ENCODE peak calls at places on chromosomes 4 and X, in four cellular contexts. S, R, Y and L are unnamed samples.

GRCh38 chrX:118350715-118351114 is 4.8 kb downstream of the WDR44 start:
- DNase-seq in S (no peak), R (peak), Y (no peak), L (no peak)

GRCh38 chr4:38237139-38237538 is 276.9 kb downstream of the PTTG2 start:
- DNase-seq in S (peak), R (peak), Y (no peak), L (peak)

GRCh38 chrX:115462406-115462805 is 98.6 kb upstream of the PLS3 start:
- DNase-seq in S (no peak), R (no peak), Y (no peak), L (no peak)

GRCh38 chr4:83308672-83309071 is 24.1 kb upstream of the COQ2 start:
- DNase-seq in S (no peak), R (no peak), Y (peak), L (no peak)

GRCh38 chrX:78555401-78555980 is 103.6 kb downstream of the RTL3 start:
- DNase-seq in S (no peak), R (peak), Y (no peak), L (no peak)

GRCh38 chr4:22637306-22637705 is 55.4 kb upstream of the GBA3 start:
- DNase-seq in S (no peak), R (no peak), Y (no peak), L (no peak)

GRCh38 chr4:153488719-153489384 is 22.7 kb downstream of the TMEM131L start:
- DNase-seq in S (no peak), R (peak), Y (peak), L (no peak)

GRCh38 chr4:68375667-68376559 is 26.0 kb upstream of the YTHDC1 start:
- DNase-seq in S (peak), R (peak), Y (peak), L (peak)

GRCh38 chr4:53780736-53781400 is 189.6 kb upstream of the LNX1 start:
- DNase-seq in S (peak), R (no peak), Y (no peak), L (no peak)

GRCh38 chr4:123671633-123672404 is 275.2 kb downstream of the SPRY1 start:
- DNase-seq in S (no peak), R (no peak), Y (no peak), L (no peak)

GRCh38 chr4:55661398-55662056 is 25.4 kb upstream of the NMU start:
- DNase-seq in S (no peak), R (no peak), Y (no peak), L (no peak)

GRCh38 chr4:34194585-34194984 is 2049.7 kb downstream of the ARAP2 start:
- DNase-seq in S (no peak), R (no peak), Y (no peak), L (no peak)

GRCh38 chrX:9627827-9628406 is 137.7 kb downstream of the GPR143 start:
- DNase-seq in S (no peak), R (no peak), Y (no peak), L (no peak)

GRCh38 chrX:118872102-118872566 is 48.5 kb downstream of the ZCCHC12 start:
- DNase-seq in S (peak), R (no peak), Y (no peak), L (no peak)

GRCh38 chr4:4677825-4678522 is 136.1 kb upstream of the STX18 start:
- DNase-seq in S (peak), R (peak), Y (peak), L (no peak)

GRCh38 chrX:38335382-38335781 is 8.1 kb upstream of the RPGR start:
- DNase-seq in S (no peak), R (no peak), Y (no peak), L (no peak)
- TF ChIP-seq CTCF in S (no peak), R (no peak), Y (no peak), L (no peak)

GRCh38 chr4:23857353-23857752 is 32.5 kb downstream of the PPARGC1A start:
- DNase-seq in S (no peak), R (no peak), Y (no peak), L (no peak)
- TF ChIP-seq CTCF in S (peak), R (no peak), Y (no peak), L (no peak)

DNA sequence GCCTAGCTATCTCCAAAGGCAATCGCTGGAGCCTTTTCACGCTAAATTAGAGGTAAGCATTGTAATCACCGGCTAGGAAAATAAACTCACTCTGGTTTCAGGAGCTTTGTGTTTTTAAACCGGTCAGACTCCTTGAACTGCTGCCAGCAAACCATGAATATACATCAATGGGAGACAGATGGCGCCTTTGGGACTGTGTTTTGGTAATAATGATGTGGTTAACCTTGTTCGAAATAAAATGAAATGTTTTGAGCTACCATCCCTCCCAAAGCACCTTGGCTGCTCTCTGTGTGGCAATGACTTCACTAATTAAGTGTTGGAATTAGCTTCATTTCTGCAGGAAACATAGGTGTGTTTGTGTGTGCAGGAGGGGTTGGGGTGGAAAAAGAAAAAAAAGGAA is 65.3 kb downstream of the CLNK start:
- DNase-seq in S (peak), R (no peak), Y (no peak), L (peak)
- TF ChIP-seq CTCF in S (no peak), R (no peak), Y (no peak), L (no peak)

GRCh38 chr4:111136438-111136837 is 513.6 kb upstream of the PITX2 start:
- DNase-seq in S (peak), R (no peak), Y (no peak), L (no peak)
- TF ChIP-seq CTCF in S (peak), R (no peak), Y (no peak), L (no peak)